ENCODE peak calls at places on chromosome 1, in four cellular contexts. K is thoracic aorta, E is tibial artery, Y is transverse colon. W is an unnamed sample.

GRCh38 chr1:37096523-37096922 is 62.2 kb upstream of the GRIK3 start:
- DNase-seq in K (no peak), E (no peak), Y (no peak), W (no peak)

GRCh38 chr1:40803902-40804301 is 20.3 kb downstream of the KCNQ4 start:
- DNase-seq in K (no peak), E (no peak), Y (no peak), W (no peak)

GRCh38 chr1:180310095-180310494 is 80.0 kb downstream of the LHX4 start:
- DNase-seq in K (no peak), E (no peak), Y (no peak), W (no peak)

GRCh38 chr1:68313736-68314594 is 81.6 kb upstream of the WLS start:
- DNase-seq in K (no peak), E (no peak), Y (no peak), W (no peak)

GRCh38 chr1:32246888-32247273 is at the start of gene FAM167B:
- DNase-seq in K (no peak), E (peak; percentile 53), Y (peak; percentile 12), W (no peak)

GRCh38 chr1:6660415-6661049 is 35.9 kb downstream of the THAP3 start:
- DNase-seq in K (no peak), E (no peak), Y (no peak), W (no peak)

GRCh38 chr1:149886396-149887195 is 12.8 kb upstream of the BOLA1 start:
- DNase-seq in K (peak; percentile 80), E (peak; percentile 91), Y (peak; percentile 88), W (peak; percentile 95)

GRCh38 chr1:15540201-15540600 is 13.6 kb downstream of the DNAJC16 start:
- DNase-seq in K (no peak), E (no peak), Y (no peak), W (no peak)

GRCh38 chr1:113519561-113519960 is 129.2 kb downstream of the MAGI3 start:
- DNase-seq in K (no peak), E (no peak), Y (no peak), W (no peak)

GRCh38 chr1:228087771-228088251 is 5.3 kb downstream of the ARF1 start:
- DNase-seq in K (no peak), E (no peak), Y (peak; percentile 9), W (no peak)

GRCh38 chr1:6870086-6870485 is 84.8 kb downstream of the CAMTA1 start:
- DNase-seq in K (no peak), E (no peak), Y (no peak), W (no peak)

GRCh38 chr1:62285984-62286481 is 33.2 kb downstream of the KANK4 start:
- DNase-seq in K (no peak), E (no peak), Y (no peak), W (no peak)

GRCh38 chr1:156464335-156464734 is 36.2 kb downstream of the MEF2D start:
- DNase-seq in K (no peak), E (peak; percentile 64), Y (no peak), W (no peak)

GRCh38 chr1:229199892-229200291 is 71.0 kb upstream of the RAB4A start:
- DNase-seq in K (no peak), E (no peak), Y (peak; percentile 43), W (peak; percentile 7)

GRCh38 chr1:151144474-151145157 is 1.8 kb downstream of the SEMA6C start:
- DNase-seq in K (no peak), E (no peak), Y (no peak), W (no peak)

GRCh38 chr1:151142411-151143056 is 3.9 kb downstream of the SEMA6C start:
- DNase-seq in K (no peak), E (no peak), Y (no peak), W (no peak)

GRCh38 chr1:151143986-151144385 is 2.4 kb downstream of the SEMA6C start:
- DNase-seq in K (no peak), E (no peak), Y (no peak), W (no peak)

GRCh38 chr1:151145158-151146071 is 1.0 kb downstream of the SEMA6C start:
- DNase-seq in K (no peak), E (peak; percentile 49), Y (no peak), W (peak; percentile 30)

GRCh38 chr1:151143057-151143435 is 3.4 kb downstream of the SEMA6C start:
- DNase-seq in K (no peak), E (no peak), Y (no peak), W (no peak)
- H3K4me1 ChIP-seq in K (peaks cover 11% of the 10 kb centered on the region), E (no peaks in the 10 kb centered on the region), Y (peaks cover 30% of the 10 kb centered on the region), W (peaks cover 24% of the 10 kb centered on the region)

GRCh38 chr1:210434224-210434623 is 105.5 kb downstream of the HHAT start:
- DNase-seq in K (no peak), E (no peak), Y (no peak), W (no peak)
- H3K4me3 ChIP-seq in K (no peak overlapping the region), E (no peak overlapping the region), Y (no peak overlapping the region), W (no peak overlapping the region)

GRCh38 chr1:158998037-158998780 is 11.5 kb upstream of the IFI16 start:
- DNase-seq in K (no peak), E (no peak), Y (no peak), W (no peak)
- H3K27ac ChIP-seq in K (no peak overlapping the region), E (peak overlapping the region; percentile 85), Y (peak overlapping the region; percentile 82), W (no peak overlapping the region)

DNA sequence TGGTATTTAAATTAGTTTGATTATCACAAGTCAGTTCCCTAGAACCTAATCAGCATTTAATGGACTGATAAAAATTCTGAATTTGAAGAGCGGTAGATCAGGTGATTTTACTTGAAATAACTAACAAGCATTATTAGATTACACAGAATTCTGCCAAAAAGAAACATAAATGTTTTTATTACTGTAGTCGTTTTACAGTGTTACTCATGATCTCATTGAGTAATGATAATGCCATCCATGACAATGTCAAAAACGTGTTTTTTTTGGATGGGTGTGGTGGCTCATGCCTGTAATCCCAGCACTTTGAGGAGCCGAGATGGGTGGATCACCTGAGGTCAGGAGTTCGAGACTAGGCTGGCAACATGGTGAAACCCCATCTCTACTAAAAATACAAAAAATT is 56.5 kb downstream of the LAMC1 start:
- DNase-seq in K (no peak), E (no peak), Y (no peak), W (no peak)
- H3K4me1 ChIP-seq in K (peaks cover 38% of the 10 kb centered on the region), E (no peaks in the 10 kb centered on the region), Y (peaks cover 54% of the 10 kb centered on the region), W (no peaks in the 10 kb centered on the region)

DNA sequence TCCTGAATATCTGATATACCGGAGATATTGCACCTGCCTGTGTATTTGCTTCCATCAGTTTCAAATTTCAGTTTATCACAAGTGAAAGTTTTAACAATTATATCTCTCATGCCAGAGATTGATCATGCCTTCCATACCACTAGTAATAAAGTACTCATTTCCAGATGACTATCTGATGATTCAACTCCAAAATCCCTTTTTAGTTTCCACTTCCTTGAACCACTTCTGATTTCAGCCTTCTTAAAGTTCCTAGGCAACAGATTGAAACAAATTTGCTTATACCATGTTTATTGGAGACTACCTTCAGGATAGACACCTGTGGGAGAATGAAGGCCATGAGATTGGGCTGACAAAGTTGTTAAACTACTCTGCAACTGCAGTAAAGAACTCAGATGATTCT is 21.5 kb upstream of the COL11A1 start:
- DNase-seq in K (no peak), E (no peak), Y (no peak), W (no peak)
- H3K4me3 ChIP-seq in K (no peak overlapping the region), E (no peak overlapping the region), Y (no peak overlapping the region), W (no peak overlapping the region)

GRCh38 chr1:4380564-4381168 is 273.7 kb upstream of the AJAP1 start:
- DNase-seq in K (no peak), E (no peak), Y (no peak), W (no peak)

GRCh38 chr1:4375812-4376211 is 278.6 kb upstream of the AJAP1 start:
- DNase-seq in K (no peak), E (no peak), Y (no peak), W (no peak)

DNA sequence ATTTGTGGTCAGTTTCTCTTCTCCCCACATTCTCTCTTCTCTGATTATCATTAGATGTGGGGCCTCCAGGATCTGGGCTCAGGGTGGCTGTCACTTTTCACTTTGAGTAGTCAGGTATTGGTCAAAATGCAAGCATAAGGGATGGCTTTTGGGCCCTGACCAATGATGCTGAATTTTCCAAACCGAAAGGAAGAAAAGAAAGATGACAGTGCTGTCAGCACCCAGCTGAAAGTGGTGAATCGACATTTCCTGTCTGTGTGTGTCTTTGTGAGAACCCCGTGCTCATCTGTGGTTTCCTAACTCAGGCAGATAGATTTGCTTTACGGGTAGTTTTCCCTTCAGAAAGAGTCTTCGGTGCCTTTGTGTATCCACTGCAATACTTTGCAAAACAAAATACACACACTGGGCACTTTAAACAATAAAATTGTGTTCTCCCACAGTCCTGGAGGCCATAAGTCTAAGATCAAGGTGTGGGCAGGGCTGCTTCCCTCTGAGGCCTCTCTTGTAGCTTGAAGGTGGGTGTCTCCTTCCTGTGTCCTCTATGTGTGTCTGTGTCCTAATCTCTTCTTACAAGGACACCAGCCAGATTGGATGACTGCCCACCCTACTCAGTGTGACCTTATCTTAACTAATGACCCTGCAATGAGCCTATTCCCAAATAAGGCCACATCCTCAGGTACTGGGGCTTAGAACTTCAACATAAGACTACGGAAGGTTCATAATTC is 274.8 kb upstream of the AJAP1 start:
- DNase-seq in K (no peak), E (no peak), Y (no peak), W (no peak)
- H3K27ac ChIP-seq in K (no peak overlapping the region), E (no peak overlapping the region), Y (no peak overlapping the region), W (no peak overlapping the region)

W was measured in CD4-positive, alpha-beta memory T cell.